ENCODE peak calls at places on chromosome 19, in eight cellular contexts. One of them, this sample, is unnamed.

GRCh38 chr19:51714848-51715247 is 8.9 kb downstream of the HAS1 start:
- DNase-seq in adrenal gland: no peak
- DNase-seq in colonic mucosa: no peak
- DNase-seq in small intestine: no peak
- DNase-seq in uterus: no peak
- DNase-seq in CD8-positive, alpha-beta T cell: no peak
- DNase-seq in endodermal cell: no peak
- DNase-seq in fibroblast of lung: no peak
- DNase-seq in this sample: no peak

GRCh38 chr19:54312436-54313362 is at the start of gene LILRA5:
- DNase-seq in adrenal gland: no peak
- DNase-seq in colonic mucosa: no peak
- DNase-seq in small intestine: no peak
- DNase-seq in uterus: no peak
- DNase-seq in CD8-positive, alpha-beta T cell: no peak
- DNase-seq in endodermal cell: no peak
- DNase-seq in fibroblast of lung: no peak
- DNase-seq in this sample: no peak

GRCh38 chr19:8161135-8161646 is 11.8 kb upstream of the FBN3 start:
- DNase-seq in adrenal gland: no peak
- DNase-seq in colonic mucosa: no peak
- DNase-seq in small intestine: peak
- DNase-seq in uterus: no peak
- DNase-seq in CD8-positive, alpha-beta T cell: no peak
- DNase-seq in endodermal cell: peak
- DNase-seq in fibroblast of lung: peak
- DNase-seq in this sample: no peak

GRCh38 chr19:48985711-48986110 is 7.4 kb downstream of the GYS1 start:
- DNase-seq in adrenal gland: no peak
- DNase-seq in colonic mucosa: no peak
- DNase-seq in small intestine: no peak
- DNase-seq in uterus: no peak
- DNase-seq in CD8-positive, alpha-beta T cell: no peak
- DNase-seq in endodermal cell: no peak
- DNase-seq in fibroblast of lung: no peak
- DNase-seq in this sample: no peak

GRCh38 chr19:54164369-54165068 is 5.0 kb upstream of the LENG1 start:
- DNase-seq in adrenal gland: peak
- DNase-seq in colonic mucosa: peak
- DNase-seq in small intestine: peak
- DNase-seq in uterus: no peak
- DNase-seq in CD8-positive, alpha-beta T cell: peak
- DNase-seq in endodermal cell: peak
- DNase-seq in fibroblast of lung: peak
- DNase-seq in this sample: no peak

GRCh38 chr19:3184847-3185481 is 766 bp upstream of the NCLN start:
- DNase-seq in adrenal gland: peak
- DNase-seq in colonic mucosa: peak
- DNase-seq in small intestine: no peak
- DNase-seq in uterus: no peak
- DNase-seq in CD8-positive, alpha-beta T cell: no peak
- DNase-seq in endodermal cell: no peak
- DNase-seq in fibroblast of lung: no peak
- DNase-seq in this sample: peak

GRCh38 chr19:15452111-15453047 is 2.6 kb upstream of the WIZ start:
- DNase-seq in adrenal gland: peak
- DNase-seq in colonic mucosa: peak
- DNase-seq in small intestine: peak
- DNase-seq in uterus: peak
- DNase-seq in CD8-positive, alpha-beta T cell: no peak
- DNase-seq in endodermal cell: peak
- DNase-seq in fibroblast of lung: peak
- DNase-seq in this sample: peak

GRCh38 chr19:1860133-1860775 is 3.1 kb downstream of the KLF16 start:
- DNase-seq in adrenal gland: no peak
- DNase-seq in colonic mucosa: peak
- DNase-seq in small intestine: peak
- DNase-seq in uterus: peak
- DNase-seq in CD8-positive, alpha-beta T cell: no peak
- DNase-seq in endodermal cell: peak
- DNase-seq in fibroblast of lung: peak
- DNase-seq in this sample: peak

GRCh38 chr19:7295912-7296486 is 1.8 kb upstream of the INSR start:
- DNase-seq in adrenal gland: no peak
- DNase-seq in colonic mucosa: no peak
- DNase-seq in small intestine: no peak
- DNase-seq in uterus: no peak
- DNase-seq in CD8-positive, alpha-beta T cell: no peak
- DNase-seq in endodermal cell: no peak
- DNase-seq in fibroblast of lung: no peak
- DNase-seq in this sample: no peak

GRCh38 chr19:28445826-28446225 is 767.1 kb downstream of the UQCRFS1 start:
- DNase-seq in adrenal gland: no peak
- DNase-seq in colonic mucosa: no peak
- DNase-seq in small intestine: no peak
- DNase-seq in uterus: no peak
- DNase-seq in CD8-positive, alpha-beta T cell: no peak
- DNase-seq in endodermal cell: peak
- DNase-seq in fibroblast of lung: no peak
- DNase-seq in this sample: no peak

GRCh38 chr19:27833031-27833430 is 1379.9 kb downstream of the UQCRFS1 start:
- DNase-seq in adrenal gland: no peak
- DNase-seq in colonic mucosa: no peak
- DNase-seq in small intestine: no peak
- DNase-seq in uterus: no peak
- DNase-seq in CD8-positive, alpha-beta T cell: no peak
- DNase-seq in endodermal cell: no peak
- DNase-seq in fibroblast of lung: no peak
- DNase-seq in this sample: no peak

GRCh38 chr19:12676384-12676792 is 5.3 kb downstream of the DHPS start:
- DNase-seq in adrenal gland: peak
- DNase-seq in colonic mucosa: peak
- DNase-seq in small intestine: peak
- DNase-seq in uterus: peak
- DNase-seq in CD8-positive, alpha-beta T cell: peak
- DNase-seq in endodermal cell: peak
- DNase-seq in fibroblast of lung: peak
- DNase-seq in this sample: peak

GRCh38 chr19:49690656-49691242 is at the start of gene CPT1C:
- DNase-seq in adrenal gland: peak
- DNase-seq in colonic mucosa: peak
- DNase-seq in small intestine: peak
- DNase-seq in uterus: peak
- DNase-seq in CD8-positive, alpha-beta T cell: peak
- DNase-seq in endodermal cell: peak
- DNase-seq in fibroblast of lung: peak
- DNase-seq in this sample: peak

GRCh38 chr19:39497850-39498261 is 891 bp upstream of the DLL3 start:
- DNase-seq in adrenal gland: no peak
- DNase-seq in colonic mucosa: peak
- DNase-seq in small intestine: peak
- DNase-seq in uterus: no peak
- DNase-seq in CD8-positive, alpha-beta T cell: peak
- DNase-seq in endodermal cell: peak
- DNase-seq in fibroblast of lung: peak
- DNase-seq in this sample: no peak

GRCh38 chr19:38317104-38317612 is 1.4 kb upstream of the YIF1B start:
- DNase-seq in adrenal gland: no peak
- DNase-seq in colonic mucosa: no peak
- DNase-seq in small intestine: no peak
- DNase-seq in uterus: no peak
- DNase-seq in CD8-positive, alpha-beta T cell: peak
- DNase-seq in endodermal cell: no peak
- DNase-seq in fibroblast of lung: no peak
- DNase-seq in this sample: no peak

GRCh38 chr19:46739290-46739771 is 6.5 kb upstream of the FKRP start:
- DNase-seq in adrenal gland: no peak
- DNase-seq in colonic mucosa: no peak
- DNase-seq in small intestine: no peak
- DNase-seq in uterus: peak
- DNase-seq in CD8-positive, alpha-beta T cell: no peak
- DNase-seq in endodermal cell: no peak
- DNase-seq in fibroblast of lung: no peak
- DNase-seq in this sample: no peak

GRCh38 chr19:57263244-57263643 is 17.0 kb upstream of the ZNF460 start:
- DNase-seq in adrenal gland: no peak
- DNase-seq in colonic mucosa: no peak
- DNase-seq in small intestine: no peak
- DNase-seq in uterus: no peak
- DNase-seq in CD8-positive, alpha-beta T cell: no peak
- DNase-seq in endodermal cell: peak
- DNase-seq in fibroblast of lung: no peak
- DNase-seq in this sample: no peak

GRCh38 chr19:12799723-12800343 is 1.8 kb downstream of the PRDX2 start:
- DNase-seq in adrenal gland: no peak
- DNase-seq in colonic mucosa: no peak
- DNase-seq in small intestine: no peak
- DNase-seq in uterus: no peak
- DNase-seq in CD8-positive, alpha-beta T cell: no peak
- DNase-seq in endodermal cell: no peak
- DNase-seq in fibroblast of lung: no peak
- DNase-seq in this sample: no peak

GRCh38 chr19:1336079-1336684 is 47.5 kb upstream of the NDUFS7 start:
- DNase-seq in adrenal gland: no peak
- DNase-seq in colonic mucosa: no peak
- DNase-seq in small intestine: no peak
- DNase-seq in uterus: no peak
- DNase-seq in CD8-positive, alpha-beta T cell: no peak
- DNase-seq in endodermal cell: no peak
- DNase-seq in fibroblast of lung: no peak
- DNase-seq in this sample: no peak

GRCh38 chr19:57570707-57571106 is 8.0 kb downstream of the ZNF416 start:
- DNase-seq in adrenal gland: no peak
- DNase-seq in colonic mucosa: no peak
- DNase-seq in small intestine: no peak
- DNase-seq in uterus: no peak
- DNase-seq in CD8-positive, alpha-beta T cell: no peak
- DNase-seq in endodermal cell: peak
- DNase-seq in fibroblast of lung: no peak
- DNase-seq in this sample: peak

GRCh38 chr19:8143041-8143440 is 6.4 kb downstream of the FBN3 start:
- DNase-seq in adrenal gland: no peak
- DNase-seq in colonic mucosa: no peak
- DNase-seq in small intestine: no peak
- DNase-seq in uterus: no peak
- DNase-seq in CD8-positive, alpha-beta T cell: no peak
- DNase-seq in endodermal cell: no peak
- DNase-seq in fibroblast of lung: no peak
- DNase-seq in this sample: no peak

GRCh38 chr19:10601999-10602329 is 14.9 kb upstream of the AP1M2 start:
- DNase-seq in adrenal gland: no peak
- DNase-seq in colonic mucosa: no peak
- DNase-seq in small intestine: no peak
- DNase-seq in uterus: no peak
- DNase-seq in CD8-positive, alpha-beta T cell: no peak
- DNase-seq in endodermal cell: no peak
- DNase-seq in fibroblast of lung: no peak
- DNase-seq in this sample: no peak

GRCh38 chr19:10603084-10603872 is 16.2 kb upstream of the AP1M2 start:
- DNase-seq in adrenal gland: peak
- DNase-seq in colonic mucosa: peak
- DNase-seq in small intestine: peak
- DNase-seq in uterus: peak
- DNase-seq in CD8-positive, alpha-beta T cell: peak
- DNase-seq in endodermal cell: peak
- DNase-seq in fibroblast of lung: no peak
- DNase-seq in this sample: peak

GRCh38 chr19:10604460-10604980 is 17.4 kb upstream of the AP1M2 start:
- DNase-seq in adrenal gland: no peak
- DNase-seq in colonic mucosa: no peak
- DNase-seq in small intestine: no peak
- DNase-seq in uterus: no peak
- DNase-seq in CD8-positive, alpha-beta T cell: peak
- DNase-seq in endodermal cell: no peak
- DNase-seq in fibroblast of lung: no peak
- DNase-seq in this sample: no peak

GRCh38 chr19:10603873-10604459 is 16.9 kb upstream of the AP1M2 start:
- DNase-seq in adrenal gland: no peak
- DNase-seq in colonic mucosa: no peak
- DNase-seq in small intestine: peak
- DNase-seq in uterus: no peak
- DNase-seq in CD8-positive, alpha-beta T cell: peak
- DNase-seq in endodermal cell: no peak
- DNase-seq in fibroblast of lung: no peak
- DNase-seq in this sample: no peak

GRCh38 chr19:10602330-10603083 is 15.4 kb upstream of the AP1M2 start:
- DNase-seq in adrenal gland: peak
- DNase-seq in colonic mucosa: peak
- DNase-seq in small intestine: peak
- DNase-seq in uterus: peak
- DNase-seq in CD8-positive, alpha-beta T cell: peak
- DNase-seq in endodermal cell: peak
- DNase-seq in fibroblast of lung: peak
- DNase-seq in this sample: peak
- H3K27ac ChIP-seq in adrenal gland: peak
- H3K27ac ChIP-seq in colonic mucosa: peak
- H3K27ac ChIP-seq in small intestine: peak
- H3K27ac ChIP-seq in uterus: peak
- H3K27ac ChIP-seq in CD8-positive, alpha-beta T cell: peak
- H3K27ac ChIP-seq in endodermal cell: peak
- H3K27ac ChIP-seq in fibroblast of lung: peak
- H3K27ac ChIP-seq in this sample: peak

GRCh38 chr19:31960474-31960873 is 384.9 kb upstream of the ZNF507 start:
- DNase-seq in adrenal gland: no peak
- DNase-seq in colonic mucosa: no peak
- DNase-seq in small intestine: no peak
- DNase-seq in uterus: no peak
- DNase-seq in CD8-positive, alpha-beta T cell: no peak
- DNase-seq in endodermal cell: no peak
- DNase-seq in fibroblast of lung: peak
- DNase-seq in this sample: no peak
- H3K27ac ChIP-seq in adrenal gland: no peak
- H3K27ac ChIP-seq in colonic mucosa: no peak
- H3K27ac ChIP-seq in small intestine: no peak
- H3K27ac ChIP-seq in uterus: no peak
- H3K27ac ChIP-seq in CD8-positive, alpha-beta T cell: no peak
- H3K27ac ChIP-seq in endodermal cell: no peak
- H3K27ac ChIP-seq in fibroblast of lung: no peak
- H3K27ac ChIP-seq in this sample: no peak

GRCh38 chr19:34960103-34960805 is 3.8 kb downstream of the ZNF792 start:
- DNase-seq in adrenal gland: no peak
- DNase-seq in colonic mucosa: no peak
- DNase-seq in small intestine: no peak
- DNase-seq in uterus: no peak
- DNase-seq in CD8-positive, alpha-beta T cell: no peak
- DNase-seq in endodermal cell: no peak
- DNase-seq in fibroblast of lung: peak
- DNase-seq in this sample: no peak
- H3K27ac ChIP-seq in adrenal gland: no peak
- H3K27ac ChIP-seq in colonic mucosa: no peak
- H3K27ac ChIP-seq in small intestine: no peak
- H3K27ac ChIP-seq in uterus: no peak
- H3K27ac ChIP-seq in CD8-positive, alpha-beta T cell: no peak
- H3K27ac ChIP-seq in endodermal cell: no peak
- H3K27ac ChIP-seq in fibroblast of lung: no peak
- H3K27ac ChIP-seq in this sample: no peak

DNA sequence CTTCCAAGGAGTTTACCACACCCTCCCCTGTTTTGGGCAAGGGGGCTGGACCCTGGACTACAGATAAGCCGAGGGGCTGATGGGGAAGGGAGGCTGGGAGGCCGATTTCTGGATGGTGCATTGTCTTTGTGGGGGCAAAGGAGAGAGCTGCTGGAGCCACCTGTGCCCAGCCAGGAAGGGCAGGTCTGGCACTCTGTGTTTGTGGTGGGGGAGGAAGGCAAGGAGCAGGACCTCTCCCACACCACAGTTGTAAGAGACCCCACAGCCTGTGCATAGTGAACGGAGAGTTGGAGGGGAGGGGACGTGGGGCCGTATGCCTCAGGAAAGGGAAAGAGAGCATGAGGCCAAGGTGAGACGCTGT is 16.0 kb upstream of the PRR19 start:
- DNase-seq in adrenal gland: no peak
- DNase-seq in colonic mucosa: no peak
- DNase-seq in small intestine: no peak
- DNase-seq in uterus: no peak
- DNase-seq in CD8-positive, alpha-beta T cell: no peak
- DNase-seq in endodermal cell: no peak
- DNase-seq in fibroblast of lung: no peak
- DNase-seq in this sample: no peak
- H3K27ac ChIP-seq in adrenal gland: peak
- H3K27ac ChIP-seq in colonic mucosa: no peak
- H3K27ac ChIP-seq in small intestine: no peak
- H3K27ac ChIP-seq in uterus: peak
- H3K27ac ChIP-seq in CD8-positive, alpha-beta T cell: no peak
- H3K27ac ChIP-seq in endodermal cell: no peak
- H3K27ac ChIP-seq in fibroblast of lung: peak
- H3K27ac ChIP-seq in this sample: peak